ENCODE peak calls at places on chromosomes 16 and 17, in four cellular contexts. Q, W, B and D are unnamed samples.

GRCh38 chr16:4574919-4575705 is 19.0 kb downstream of the C16orf96 start:
- DNase-seq in Q (no peak), W (no peak), B (no peak), D (peak)

GRCh38 chr17:67054011-67054591 is 9.7 kb downstream of the CACNG1 start:
- DNase-seq in W (no peak), B (no peak), Q (no peak), D (no peak)

GRCh38 chr16:11297492-11298142 is 16.5 kb upstream of the PRM1 start:
- DNase-seq in Q (peak), B (peak), W (peak), D (peak)

GRCh38 chr16:10752843-10753523 is 9.3 kb downstream of the NUBP1 start:
- DNase-seq in B (no peak), Q (no peak), W (no peak), D (no peak)

GRCh38 chr17:8125947-8126305 is 2.0 kb upstream of the HES7 start:
- DNase-seq in Q (peak), B (no peak), W (peak), D (peak)

GRCh38 chr17:38970804-38971203 is 3.6 kb upstream of the FBXO47 start:
- DNase-seq in W (no peak), B (no peak), Q (peak), D (no peak)

GRCh38 chr17:79923974-79924638 is 84.9 kb upstream of the CBX4 start:
- DNase-seq in B (peak), W (peak), Q (peak), D (peak)

GRCh38 chr16:3119701-3120408 is 7.5 kb downstream of the ZNF205 start:
- DNase-seq in Q (no peak), B (no peak), W (no peak), D (no peak)

GRCh38 chr16:75247249-75247648 is 4.2 kb downstream of the BCAR1 start:
- DNase-seq in B (no peak), W (no peak), Q (no peak), D (no peak)

GRCh38 chr17:4358154-4358553 is 8.3 kb downstream of the UBE2G1 start:
- DNase-seq in W (no peak), Q (no peak), B (no peak), D (no peak)

GRCh38 chr17:17391575-17392370 is 85.0 kb upstream of the MED9 start:
- DNase-seq in Q (peak), B (no peak), W (no peak), D (no peak)

GRCh38 chr17:36937961-36938565 is 788 bp downstream of the LHX1 start:
- DNase-seq in W (peak), B (no peak), Q (peak), D (peak)

GRCh38 chr17:73017653-73018052 is 74.8 kb downstream of the SLC39A11 start:
- DNase-seq in Q (no peak), B (no peak), W (no peak), D (no peak)

GRCh38 chr17:17668358-17668757 is 12.9 kb upstream of the RAI1 start:
- DNase-seq in B (no peak), W (no peak), Q (no peak), D (no peak)

GRCh38 chr17:37089998-37090397 is 141.2 kb downstream of the AATF start:
- DNase-seq in Q (no peak), W (no peak), B (no peak), D (no peak)

GRCh38 chr17:14038206-14038605 is 31.1 kb upstream of the COX10 start:
- DNase-seq in W (no peak), Q (peak), B (no peak), D (no peak)

GRCh38 chr16:50257876-50258275 is 8.5 kb upstream of the ADCY7 start:
- DNase-seq in B (no peak), Q (no peak), W (no peak), D (no peak)

GRCh38 chr17:49401971-49402491 is 12.7 kb downstream of the PHB1 start:
- DNase-seq in B (no peak), Q (no peak), W (no peak), D (no peak)

GRCh38 chr17:17693253-17693954 is 12.1 kb downstream of the RAI1 start:
- DNase-seq in Q (no peak), W (peak), B (peak), D (peak)

GRCh38 chr17:49595980-49596379 is 20.3 kb downstream of the NXPH3 start:
- DNase-seq in W (no peak), Q (no peak), B (no peak), D (no peak)

GRCh38 chr17:45977976-45978626 is 20.9 kb upstream of the STH start:
- DNase-seq in W (no peak), Q (peak), B (no peak), D (no peak)

GRCh38 chr17:49390548-49391324 is 23.9 kb downstream of the PHB1 start:
- DNase-seq in B (peak), W (no peak), Q (peak), D (no peak)

GRCh38 chr17:78697122-78697845 is 84.8 kb downstream of the CYTH1 start:
- DNase-seq in B (no peak), Q (no peak), W (no peak), D (no peak)

GRCh38 chr17:80470603-80471002 is 5.8 kb downstream of the NPTX1 start:
- DNase-seq in W (no peak), B (no peak), Q (no peak), D (no peak)

GRCh38 chr17:34255381-34255732 is 272 bp downstream of the CCL2 start:
- DNase-seq in Q (no peak), W (no peak), B (no peak), D (no peak)

GRCh38 chr17:7673239-7673638 is 14.1 kb downstream of the TP53 start:
- DNase-seq in Q (peak), B (peak), W (no peak), D (peak)

DNA sequence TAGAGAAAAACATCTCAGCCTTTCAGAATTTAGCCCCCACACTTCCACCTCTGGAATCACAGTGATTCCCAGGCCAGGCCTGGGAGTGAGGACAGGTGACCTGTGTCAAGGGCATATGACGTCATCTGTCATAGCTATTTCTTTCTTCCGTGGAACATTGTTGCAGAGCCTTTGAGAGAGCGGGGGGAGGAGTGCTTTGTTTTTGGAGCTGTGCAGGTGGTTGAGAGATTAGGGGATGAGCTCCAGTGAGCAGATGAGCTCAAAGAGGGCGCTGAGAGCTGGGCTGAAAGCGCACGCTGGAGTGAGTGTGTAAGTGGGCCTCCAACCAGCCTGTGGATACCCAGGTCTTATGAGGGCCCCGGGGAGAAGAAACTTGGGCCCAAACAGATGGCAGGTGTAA is 344.8 kb downstream of the SNX29 start:
- DNase-seq in Q (no peak), W (no peak), B (peak), D (no peak)
- TF ChIP-seq FOXJ3 in Q (no peak), W (no peak), B (no peak), D (no peak)

GRCh38 chr17:42680331-42680808 is 1.3 kb downstream of the CCR10 start:
- DNase-seq in B (no peak), Q (peak), W (no peak), D (no peak)

GRCh38 chr17:42683407-42684031 is 1.2 kb downstream of the CNTNAP1 start:
- DNase-seq in W (peak), B (no peak), Q (no peak), D (peak)

GRCh38 chr17:42681976-42682375 is 333 bp upstream of the CCR10 start:
- DNase-seq in W (no peak), Q (no peak), B (no peak), D (no peak)

GRCh38 chr17:42684033-42684625 is 1.8 kb downstream of the CNTNAP1 start:
- DNase-seq in Q (no peak), B (no peak), W (peak), D (no peak)

DNA sequence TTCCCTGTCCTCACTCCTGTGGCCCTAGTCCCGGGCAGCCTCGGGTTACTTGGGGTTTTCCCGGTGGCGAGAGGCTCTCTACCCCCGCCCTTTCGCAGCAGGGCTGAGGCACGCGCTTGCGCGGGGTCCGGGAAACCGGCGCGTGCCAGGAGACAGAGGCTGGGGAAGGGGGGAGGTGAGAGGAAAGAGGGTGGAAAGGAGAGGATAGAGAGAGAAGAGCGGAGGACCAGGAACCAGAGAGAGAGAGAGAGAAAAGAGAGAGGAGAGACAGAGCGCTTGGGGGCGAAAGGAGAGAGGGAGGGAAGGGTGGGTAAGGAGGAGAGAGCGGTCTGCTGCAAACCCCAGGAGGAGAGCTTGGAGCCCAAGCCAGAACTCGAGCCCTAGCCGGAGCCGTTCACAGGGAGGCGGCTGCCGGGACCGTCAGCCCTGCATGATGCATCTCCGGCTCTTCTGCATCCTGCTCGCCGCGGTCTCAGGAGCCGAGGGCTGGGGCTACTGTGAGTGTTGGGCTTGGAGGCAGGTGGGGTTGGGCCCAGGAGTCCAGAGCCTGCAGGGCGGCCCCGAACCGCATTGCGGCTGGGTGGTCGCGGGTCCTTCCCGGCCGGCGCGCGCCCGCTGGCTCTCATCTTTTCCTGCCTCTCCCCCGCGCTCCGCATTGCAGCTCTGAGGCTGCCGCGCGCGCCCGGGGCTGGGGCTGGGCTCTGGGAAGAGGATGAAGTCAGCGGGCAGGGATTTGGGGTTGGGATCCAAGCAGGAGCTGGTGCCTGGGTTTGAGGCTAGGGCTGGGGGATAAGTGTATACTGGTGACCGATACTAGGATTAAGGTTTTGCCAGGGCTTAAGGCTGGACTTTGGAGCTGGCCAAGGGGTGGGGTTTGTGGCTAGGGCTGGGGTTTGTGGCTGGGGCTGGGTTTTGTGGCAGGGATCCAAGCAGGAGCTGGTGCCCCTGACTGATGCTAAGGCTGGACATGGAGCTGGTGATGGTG is at the start of gene CNTNAP1:
- DNase-seq in W (peak), Q (no peak), B (peak), D (peak)
- TF ChIP-seq FOXJ3 in W (no peak), Q (no peak), B (no peak), D (no peak)

GRCh38 chr17:74431568-74432483 is at the start of gene GPRC5C:
- DNase-seq in W (peak), Q (peak), B (peak), D (peak)

GRCh38 chr17:74429604-74430384 is 2.1 kb upstream of the GPRC5C start:
- DNase-seq in W (no peak), Q (no peak), B (peak), D (no peak)

GRCh38 chr17:74430385-74430705 is 1.5 kb upstream of the GPRC5C start:
- DNase-seq in W (no peak), B (no peak), Q (no peak), D (no peak)

GRCh38 chr17:74432484-74433391 is 850 bp downstream of the GPRC5C start:
- DNase-seq in B (no peak), W (no peak), Q (no peak), D (peak)

GRCh38 chr17:74430706-74431567 is 951 bp upstream of the GPRC5C start:
- DNase-seq in Q (peak), W (peak), B (peak), D (peak)
- TF ChIP-seq FOXJ3 in Q (no peak), W (no peak), B (peak), D (no peak)

GRCh38 chr16:15606521-15607220 is 36.3 kb downstream of the MARF1 start:
- DNase-seq in W (no peak), B (no peak), Q (no peak), D (no peak)
- TF ChIP-seq FOXJ3 in W (no peak), B (no peak), Q (no peak), D (no peak)

GRCh38 chr17:43769426-43769825 is 9.4 kb downstream of the DUSP3 start:
- DNase-seq in Q (no peak), B (no peak), W (no peak), D (no peak)
- TF ChIP-seq FOXJ3 in Q (no peak), B (no peak), W (no peak), D (no peak)

GRCh38 chr16:55559233-55559632 is 7.3 kb upstream of the CAPNS2 start:
- DNase-seq in Q (no peak), W (no peak), B (no peak), D (no peak)
- TF ChIP-seq FOXJ3 in Q (no peak), W (no peak), B (no peak), D (no peak)

GRCh38 chr17:71163121-71163812 is 957.6 kb upstream of the SOX9 start:
- DNase-seq in Q (no peak), B (no peak), W (no peak), D (no peak)
- TF ChIP-seq FOXJ3 in Q (no peak), B (no peak), W (no peak), D (no peak)

DNA sequence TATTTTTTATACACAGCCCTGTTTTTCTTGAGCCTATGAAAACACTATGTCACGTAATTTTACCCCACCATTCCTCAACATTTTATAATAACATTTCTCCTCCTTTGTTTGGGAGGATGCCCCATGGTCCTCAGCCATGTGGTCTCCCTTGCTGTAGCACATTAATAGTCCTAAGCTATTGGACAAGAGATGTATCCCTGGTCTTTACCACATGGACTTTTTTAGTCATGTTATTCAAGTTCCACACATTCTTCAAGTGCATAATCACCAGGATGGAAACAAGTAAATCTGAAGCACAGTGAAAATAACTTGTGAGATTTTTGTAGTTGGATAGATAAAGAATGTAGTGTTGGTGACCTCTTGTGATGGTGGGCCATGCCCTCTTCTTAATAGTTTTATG is 2.1 kb upstream of the KRTAP2-3 start:
- DNase-seq in W (no peak), Q (no peak), B (peak), D (no peak)
- TF ChIP-seq FOXJ3 in W (no peak), Q (no peak), B (no peak), D (no peak)

GRCh38 chr17:19897108-19897854 is 29.5 kb upstream of the ULK2 start:
- DNase-seq in Q (no peak), B (no peak), W (no peak), D (no peak)

GRCh38 chr17:19900809-19901208 is 33.1 kb upstream of the ULK2 start:
- DNase-seq in Q (no peak), W (no peak), B (no peak), D (no peak)

GRCh38 chr17:19897901-19898300 is 30.2 kb upstream of the ULK2 start:
- DNase-seq in B (no peak), Q (no peak), W (no peak), D (no peak)
- TF ChIP-seq FOXJ3 in B (no peak), Q (no peak), W (no peak), D (no peak)